ENCODE peak calls at places on chromosome 11, in six cellular contexts. M is AG10803, H is SJSA1, I is NCI-H1417, P is PC-3, Y is trophoblast cell. Z is an unnamed sample.

GRCh38 chr11:47617417-47617809 is 23.2 kb upstream of the C1QTNF4 start:
- DNase-seq in M (peak), H (no peak), I (no peak), P (peak), Y (no peak), Z (no peak)

GRCh38 chr11:5992604-5993251 is 5.9 kb upstream of the OR52L1 start:
- DNase-seq in M (peak), H (no peak), I (no peak), P (peak), Y (peak), Z (no peak)

GRCh38 chr11:35857922-35858321 is 85.9 kb upstream of the LDLRAD3 start:
- DNase-seq in M (no peak), H (no peak), I (no peak), P (no peak), Y (no peak), Z (no peak)

GRCh38 chr11:68932933-68933577 is 29.4 kb downstream of the IGHMBP2 start:
- DNase-seq in M (no peak), H (peak), I (no peak), P (no peak), Y (no peak), Z (no peak)

GRCh38 chr11:249062-249461 is 12.3 kb downstream of the PSMD13 start:
- DNase-seq in M (no peak), H (no peak), I (no peak), P (no peak), Y (no peak), Z (no peak)

GRCh38 chr11:107785401-107785800 is 73.2 kb downstream of the SLC35F2 start:
- DNase-seq in M (no peak), H (no peak), I (no peak), P (no peak), Y (peak), Z (no peak)

GRCh38 chr11:72222106-72222891 is 2.3 kb upstream of the INPPL1 start:
- DNase-seq in M (no peak), H (no peak), I (no peak), P (no peak), Y (no peak), Z (no peak)

GRCh38 chr11:278001-278951 is at the start of gene NLRP6:
- DNase-seq in M (no peak), H (peak), I (no peak), P (no peak), Y (no peak), Z (no peak)

GRCh38 chr11:76459299-76459698 is 14.5 kb downstream of the EMSY start:
- DNase-seq in M (no peak), H (no peak), I (no peak), P (peak), Y (peak), Z (no peak)

GRCh38 chr11:123020968-123021367 is 39.3 kb upstream of the BSX start:
- DNase-seq in M (peak), H (no peak), I (peak), P (peak), Y (peak), Z (peak)

GRCh38 chr11:8242480-8243280 is 21.0 kb downstream of the LMO1 start:
- DNase-seq in M (no peak), H (no peak), I (no peak), P (no peak), Y (no peak), Z (no peak)

GRCh38 chr11:8810331-8811301 is 100.4 kb upstream of the AKIP1 start:
- DNase-seq in M (peak), H (peak), I (peak), P (peak), Y (no peak), Z (peak)

GRCh38 chr11:65743928-65744698 is 23.5 kb upstream of the RNASEH2C start:
- DNase-seq in M (peak), H (peak), I (no peak), P (peak), Y (peak), Z (no peak)

GRCh38 chr11:58629857-58630256 is 7.4 kb downstream of the CNTF start:
- DNase-seq in M (peak), H (no peak), I (no peak), P (peak), Y (peak), Z (peak)

GRCh38 chr11:9747816-9748215 is 83.9 kb downstream of the SWAP70 start:
- DNase-seq in M (no peak), H (no peak), I (no peak), P (no peak), Y (no peak), Z (no peak)

GRCh38 chr11:16912607-16913006 is 101.6 kb downstream of the PLEKHA7 start:
- DNase-seq in M (no peak), H (no peak), I (peak), P (peak), Y (no peak), Z (no peak)